ENCODE peak calls at places on chromosomes 6 and 20, in nine cellular contexts. B is fibroblast of the aortic adventitia; A is CD4-positive, alpha-beta T cell; X is mucosa of descending colon; G is activated CD4-positive, alpha-beta T cell treated with anti-CD3 and anti-CD28 coated beads for 36 hours; V is mesothelial cell of epicardium; C is HT1080; P is skeletal muscle cell; Q is activated T-cell treated with anti-CD3 and anti-CD28 coated beads, Interleukin-2, amount 50 U/mL, for 24 hours. I is an unnamed sample.

GRCh38 chr6:150253489-150253888 is 110.6 kb downstream of the PPP1R14C start:
- DNase-seq in B (no peak), A (no peak), X (no peak), G (no peak), V (no peak), C (no peak), P (no peak), Q (no peak), I (no peak)

GRCh38 chr6:111534366-111534765 is 51.3 kb upstream of the REV3L start:
- DNase-seq in B (no peak), A (no peak), X (peak), G (no peak), V (no peak), C (peak), P (peak), Q (no peak), I (no peak)

GRCh38 chr6:158322724-158323560 is 10.7 kb downstream of the TULP4 start:
- DNase-seq in B (peak), A (no peak), X (no peak), G (no peak), V (no peak), C (peak), P (peak), Q (no peak), I (no peak)

GRCh38 chr6:42279966-42280629 is 62.4 kb upstream of the MRPS10 start:
- DNase-seq in B (peak), A (no peak), X (no peak), G (no peak), V (no peak), C (peak), P (no peak), Q (no peak), I (no peak)

GRCh38 chr20:22561965-22562581 is 22.3 kb downstream of the FOXA2 start:
- DNase-seq in B (no peak), A (no peak), X (no peak), G (no peak), V (no peak), C (no peak), P (no peak), Q (no peak), I (no peak)

GRCh38 chr6:101015541-101015940 is 134.4 kb upstream of the ASCC3 start:
- DNase-seq in B (no peak), A (no peak), X (no peak), G (no peak), V (no peak), C (no peak), P (no peak), Q (no peak), I (no peak)

GRCh38 chr20:53576586-53577318 is 16.9 kb downstream of the ZNF217 start:
- DNase-seq in B (no peak), A (no peak), X (no peak), G (no peak), V (no peak), C (no peak), P (no peak), Q (no peak), I (peak)

GRCh38 chr20:17391108-17391771 is 139.9 kb downstream of the BFSP1 start:
- DNase-seq in B (no peak), A (no peak), X (no peak), G (no peak), V (no peak), C (no peak), P (no peak), Q (no peak), I (no peak)

GRCh38 chr20:12372557-12372956 is 454.9 kb downstream of the BTBD3 start:
- DNase-seq in B (no peak), A (no peak), X (no peak), G (no peak), V (no peak), C (no peak), P (no peak), Q (no peak), I (no peak)

GRCh38 chr6:134195164-134195906 is 122.6 kb downstream of the SGK1 start:
- DNase-seq in B (peak), A (no peak), X (no peak), G (no peak), V (no peak), C (no peak), P (no peak), Q (no peak), I (no peak)

GRCh38 chr6:837380-837779 is 144.4 kb upstream of the EXOC2 start:
- DNase-seq in B (no peak), A (no peak), X (no peak), G (no peak), V (no peak), C (no peak), P (no peak), Q (no peak), I (no peak)

GRCh38 chr20:22776369-22776768 is 192.0 kb upstream of the FOXA2 start:
- DNase-seq in B (no peak), A (no peak), X (no peak), G (no peak), V (no peak), C (peak), P (no peak), Q (no peak), I (no peak)

GRCh38 chr6:27902335-27903314 is 9.6 kb downstream of the OR2B2 start:
- DNase-seq in B (peak), A (peak), X (peak), G (peak), V (peak), C (peak), P (peak), Q (peak), I (peak)

GRCh38 chr6:70172252-70172651 is 130.6 kb downstream of the COL9A1 start:
- DNase-seq in B (no peak), A (no peak), X (no peak), G (no peak), V (no peak), C (no peak), P (no peak), Q (no peak), I (no peak)

GRCh38 chr6:80548496-80548895 is 442.0 kb downstream of the BCKDHB start:
- DNase-seq in B (peak), A (no peak), X (no peak), G (no peak), V (no peak), C (no peak), P (peak), Q (no peak), I (no peak)

GRCh38 chr6:109455161-109455501 is 441 bp downstream of the MICAL1 start:
- DNase-seq in B (no peak), A (no peak), X (peak), G (peak), V (no peak), C (no peak), P (no peak), Q (peak), I (peak)

GRCh38 chr20:21832442-21833152 is 127.1 kb downstream of the PAX1 start:
- DNase-seq in B (no peak), A (no peak), X (no peak), G (no peak), V (no peak), C (no peak), P (no peak), Q (no peak), I (no peak)

GRCh38 chr6:131024565-131024964 is 38.5 kb downstream of the EPB41L2 start:
- DNase-seq in B (no peak), A (no peak), X (no peak), G (no peak), V (no peak), C (no peak), P (no peak), Q (no peak), I (no peak)

GRCh38 chr6:110298916-110299315 is 59.2 kb downstream of the METTL24 start:
- DNase-seq in B (no peak), A (no peak), X (no peak), G (no peak), V (no peak), C (no peak), P (no peak), Q (no peak), I (no peak)

GRCh38 chr6:150616581-150616980 is 16.9 kb downstream of the PLEKHG1 start:
- DNase-seq in B (no peak), A (no peak), X (no peak), G (no peak), V (no peak), C (no peak), P (no peak), Q (no peak), I (no peak)

GRCh38 chr6:168410035-168410434 is 30.9 kb upstream of the SMOC2 start:
- DNase-seq in B (no peak), A (no peak), X (no peak), G (no peak), V (no peak), C (no peak), P (no peak), Q (no peak), I (no peak)

GRCh38 chr20:11952621-11953020 is 34.9 kb downstream of the BTBD3 start:
- DNase-seq in B (no peak), A (no peak), X (no peak), G (no peak), V (no peak), C (no peak), P (no peak), Q (no peak), I (no peak)

GRCh38 chr6:45791600-45792168 is 224.0 kb downstream of the CLIC5 start:
- DNase-seq in B (peak), A (no peak), X (no peak), G (no peak), V (no peak), C (peak), P (no peak), Q (no peak), I (no peak)

GRCh38 chr6:44049989-44050871 is 77.0 kb downstream of the MRPL14 start:
- DNase-seq in B (peak), A (no peak), X (no peak), G (no peak), V (no peak), C (no peak), P (no peak), Q (no peak), I (no peak)

I was measured in activated CD8-positive, alpha-beta memory T cell treated with anti-CD3 and anti-CD28 coated beads for 24 hours.